ENCODE peak calls at places on chromosomes 16 and 17, in five cellular contexts. L is psoas muscle, Q is body of pancreas, N is stomach, E is heart left ventricle. W is an unnamed sample.

GRCh38 chr17:79085154-79085920 is 10.7 kb downstream of the ENGASE start:
- DNase-seq in E (no peak), L (peak; percentile 41), N (no peak), Q (no peak), W (no peak)

GRCh38 chr17:78138204-78139060 is 7.8 kb upstream of the C17orf99 start:
- DNase-seq in E (no peak), Q (no peak), L (no peak), N (no peak), W (no peak)

GRCh38 chr16:57262841-57263584 is 18.0 kb downstream of the ARL2BP start:
- DNase-seq in Q (no peak), N (peak; percentile 59), E (no peak), L (peak; percentile 37), W (peak; percentile 72)

GRCh38 chr17:66915204-66915611 is 49.3 kb upstream of the CACNG4 start:
- DNase-seq in E (no peak), Q (peak; percentile 35), N (peak; percentile 52), L (peak; percentile 64), W (peak; percentile 44)

GRCh38 chr16:3578610-3579551 is 1.7 kb upstream of the NLRC3 start:
- DNase-seq in L (peak; percentile 48), N (peak; percentile 45), E (no peak), Q (no peak), W (peak; percentile 38)

GRCh38 chr16:70663524-70664324 is 17.4 kb downstream of the IL34 start:
- DNase-seq in N (no peak), L (no peak), Q (no peak), E (no peak), W (no peak)

GRCh38 chr16:48609453-48610023 is 442 bp downstream of the N4BP1 start:
- DNase-seq in L (peak; percentile 87), E (peak; percentile 70), Q (peak; percentile 70), N (peak; percentile 70), W (peak; percentile 46)

GRCh38 chr17:45936610-45937009 is 42.3 kb downstream of the MAPT start:
- DNase-seq in Q (no peak), E (no peak), L (no peak), N (no peak), W (no peak)

GRCh38 chr17:29760771-29761682 is 138.3 kb upstream of the CORO6 start:
- DNase-seq in L (peak; percentile 96), E (peak; percentile 93), Q (peak; percentile 55), N (peak; percentile 82), W (peak; percentile 80)

GRCh38 chr17:74249966-74250365 is 24.1 kb upstream of the DNAI2 start:
- DNase-seq in E (peak; percentile 33), Q (no peak), N (no peak), L (no peak), W (no peak)

DNA sequence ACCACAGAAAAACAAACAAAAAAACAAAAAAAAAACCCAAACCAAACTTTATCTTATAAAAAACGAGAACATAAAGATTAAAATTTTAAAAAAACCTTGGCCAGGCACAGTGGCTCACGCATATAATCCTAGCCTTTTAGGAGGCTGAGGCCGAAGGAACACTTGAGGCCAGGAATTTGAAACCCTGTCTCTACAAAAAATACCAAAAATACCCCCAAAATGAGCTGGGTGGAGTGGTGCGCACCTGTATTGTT is 11.5 kb downstream of the SUPT4H1 start:
- DNase-seq in N (no peak), Q (no peak), E (no peak), L (no peak), W (no peak)
- H3K4me1 ChIP-seq in N (peaks cover 39% of the 10 kb centered on the region), Q (no peaks in the 10 kb centered on the region), E (peaks cover 15% of the 10 kb centered on the region), L (no peaks in the 10 kb centered on the region), W (peaks cover 4% of the 10 kb centered on the region)

GRCh38 chr17:75373290-75373689 is 32.2 kb downstream of the GRB2 start:
- DNase-seq in L (no peak), Q (no peak), E (no peak), N (no peak), W (no peak)
- H3K4me1 ChIP-seq in L (peaks cover 34% of the 10 kb centered on the region), Q (peaks cover 11% of the 10 kb centered on the region), E (peaks cover 20% of the 10 kb centered on the region), N (peaks cover 55% of the 10 kb centered on the region), W (no peaks in the 10 kb centered on the region)

GRCh38 chr17:41523225-41523593 is 4.5 kb upstream of the KRT15 start:
- DNase-seq in E (no peak), Q (no peak), L (no peak), N (no peak), W (no peak)
- H3K4me1 ChIP-seq in E (peaks cover 3% of the 10 kb centered on the region), Q (peaks cover 45% of the 10 kb centered on the region), L (peaks cover 3% of the 10 kb centered on the region), N (peaks cover 40% of the 10 kb centered on the region), W (no peaks in the 10 kb centered on the region)

GRCh38 chr16:84511180-84511800 is 6.8 kb upstream of the MEAK7 start:
- DNase-seq in E (peak; percentile 82), L (peak; percentile 91), Q (peak; percentile 84), N (peak; percentile 90), W (peak; percentile 84)
- H3K4me1 ChIP-seq in E (peaks cover 5% of the 10 kb centered on the region), L (peaks cover 1% of the 10 kb centered on the region), Q (peaks cover 8% of the 10 kb centered on the region), N (peaks cover 17% of the 10 kb centered on the region), W (no peaks in the 10 kb centered on the region)

GRCh38 chr16:89476811-89477261 is 13.5 kb downstream of the ANKRD11 start:
- DNase-seq in L (no peak), Q (no peak), E (no peak), N (no peak), W (no peak)
- H3K4me1 ChIP-seq in L (peaks cover 82% of the 10 kb centered on the region), Q (peaks cover 81% of the 10 kb centered on the region), E (peaks cover 74% of the 10 kb centered on the region), N (peaks cover 100% of the 10 kb centered on the region), W (peaks cover 40% of the 10 kb centered on the region)

DNA sequence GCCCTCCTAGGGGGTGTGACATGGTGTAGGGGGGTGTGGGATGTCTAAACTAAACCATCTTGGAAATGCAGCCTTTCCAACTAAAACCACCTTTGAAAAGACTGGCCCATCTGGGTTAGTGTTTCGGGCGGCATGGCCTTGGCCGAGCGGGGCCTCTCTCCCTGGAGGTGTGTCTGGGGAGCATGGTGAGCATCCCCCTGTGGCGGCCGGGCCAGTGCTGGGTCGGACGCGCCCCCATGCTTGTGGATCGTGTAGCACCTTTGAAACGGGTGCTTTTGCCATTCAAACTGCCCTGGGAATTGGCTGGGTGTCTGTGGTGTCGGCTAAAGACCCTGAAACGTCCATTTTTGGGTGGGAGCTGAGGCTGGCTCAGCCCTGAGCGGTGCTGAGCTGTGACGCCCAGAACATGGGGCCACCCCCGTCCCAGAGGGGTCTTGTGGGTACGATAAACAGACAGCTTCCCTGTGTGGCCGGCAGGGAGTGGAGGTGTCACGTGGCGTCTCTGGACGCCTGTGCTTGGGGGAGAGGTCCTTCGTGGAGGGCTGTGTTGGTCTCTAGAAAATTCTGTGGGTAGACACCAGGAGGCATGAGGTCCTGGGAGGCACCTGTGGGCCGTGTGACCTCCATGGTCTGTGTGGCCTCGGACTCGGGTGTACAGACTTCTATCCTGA is 6.3 kb downstream of the METRNL start:
- DNase-seq in E (no peak), L (no peak), Q (no peak), N (no peak), W (no peak)
- H3K4me1 ChIP-seq in E (peaks cover 60% of the 10 kb centered on the region), L (no peaks in the 10 kb centered on the region), Q (peaks cover 55% of the 10 kb centered on the region), N (peaks cover 89% of the 10 kb centered on the region), W (peaks cover 24% of the 10 kb centered on the region)

GRCh38 chr17:28747046-28747691 is 3.4 kb downstream of the TRAF4 start:
- DNase-seq in L (peak; percentile 47), Q (peak; percentile 80), N (peak; percentile 91), E (no peak), W (peak; percentile 88)

GRCh38 chr17:28748852-28749515 is 5.2 kb downstream of the TRAF4 start:
- DNase-seq in N (no peak), L (peak; percentile 55), E (no peak), Q (no peak), W (peak; percentile 62)

GRCh38 chr17:28746611-28747045 is 2.8 kb downstream of the TRAF4 start:
- DNase-seq in Q (peak; percentile 83), L (peak; percentile 69), E (no peak), N (peak; percentile 91), W (peak; percentile 99)

GRCh38 chr17:28749516-28750177 is 5.8 kb downstream of the TRAF4 start:
- DNase-seq in Q (no peak), E (no peak), N (no peak), L (peak; percentile 40), W (no peak)

DNA sequence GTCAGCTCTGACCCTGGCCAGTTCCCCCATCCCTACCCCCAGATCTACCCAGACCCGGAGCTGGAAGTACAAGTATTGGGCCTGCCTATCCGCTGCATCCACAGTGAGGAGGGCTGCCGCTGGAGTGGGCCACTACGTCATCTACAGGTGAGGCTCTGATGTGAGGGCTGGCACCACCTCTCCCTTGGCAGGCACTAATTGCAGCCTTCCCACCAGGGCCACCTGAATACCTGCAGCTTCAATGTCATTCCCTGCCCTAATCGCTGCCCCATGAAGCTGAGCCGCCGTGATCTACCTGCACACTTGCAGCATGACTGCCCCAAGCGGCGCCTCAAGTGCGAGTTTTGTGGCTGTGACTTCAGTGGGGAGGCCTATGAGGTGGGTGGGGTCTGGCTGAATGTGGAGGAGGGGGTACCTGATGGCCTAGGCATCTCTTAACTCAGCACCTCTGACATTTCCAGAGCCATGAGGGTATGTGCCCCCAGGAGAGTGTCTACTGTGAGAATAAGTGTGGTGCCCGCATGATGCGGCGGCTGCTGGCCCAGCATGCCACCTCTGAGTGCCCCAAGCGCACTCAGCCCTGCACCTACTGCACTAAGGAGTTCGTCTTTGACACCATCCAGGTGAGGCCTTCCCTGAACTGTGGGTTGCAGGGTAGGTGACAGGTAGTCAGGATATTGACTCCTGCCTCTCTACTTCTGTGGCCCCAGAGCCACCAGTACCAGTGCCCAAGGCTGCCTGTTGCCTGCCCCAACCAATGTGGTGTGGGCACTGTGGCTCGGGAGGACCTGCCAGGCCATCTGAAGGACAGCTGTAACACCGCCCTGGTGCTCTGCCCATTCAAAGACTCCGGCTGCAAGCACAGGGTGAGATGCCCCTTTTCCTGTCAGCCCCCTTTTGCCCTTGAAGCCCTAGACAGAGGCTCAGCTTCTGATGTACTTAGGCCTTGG is 4.3 kb downstream of the TRAF4 start:
- DNase-seq in L (peak; percentile 45), N (no peak), Q (no peak), E (no peak), W (no peak)
- H3K4me1 ChIP-seq in L (peaks cover 22% of the 10 kb centered on the region), N (peaks cover 76% of the 10 kb centered on the region), Q (peaks cover 64% of the 10 kb centered on the region), E (peaks cover 32% of the 10 kb centered on the region), W (no peaks in the 10 kb centered on the region)